ENCODE peak calls at places on chromosomes 7 and 10, in four cellular contexts. H is CD4-positive, CD25-positive, alpha-beta regulatory T cell; Q is GM23248; W is tibial nerve. F is an unnamed sample.

GRCh38 chr7:111083423-111083822 is 7.5 kb upstream of the LRRN3 start:
- DNase-seq in H (peak; percentile 75), W (no peak), Q (peak; percentile 71), F (no peak)

GRCh38 chr7:457814-458510 is 61.7 kb downstream of the PDGFA start:
- DNase-seq in H (no peak), Q (no peak), W (no peak), F (no peak)

GRCh38 chr10:76582536-76582935 is 1055.1 kb downstream of the KCNMA1 start:
- DNase-seq in Q (peak; percentile 20), H (no peak), W (no peak), F (no peak)

GRCh38 chr7:101792051-101792651 is 25.3 kb upstream of the CUX1 start:
- DNase-seq in H (no peak), W (peak; percentile 63), Q (peak; percentile 86), F (no peak)

GRCh38 chr10:31319602-31320178 is 674 bp downstream of the ZEB1 start:
- DNase-seq in H (no peak), Q (no peak), W (no peak), F (no peak)

GRCh38 chr7:157644946-157645345 is 308.1 kb downstream of the DNAJB6 start:
- DNase-seq in Q (no peak), H (no peak), W (no peak), F (no peak)

GRCh38 chr10:54904833-54905232 is 103.8 kb upstream of the PCDH15 start:
- DNase-seq in H (no peak), Q (no peak), W (no peak), F (no peak)

GRCh38 chr7:74665296-74665938 is 7.9 kb downstream of the GTF2I start:
- DNase-seq in W (no peak), H (no peak), Q (no peak), F (no peak)

GRCh38 chr10:124733566-124734245 is 10.5 kb downstream of the FAM53B start:
- DNase-seq in Q (no peak), H (no peak), W (no peak), F (no peak)

GRCh38 chr7:77570330-77571011 is 33.4 kb downstream of the PTPN12 start:
- DNase-seq in H (no peak), Q (peak; percentile 88), W (no peak), F (no peak)

GRCh38 chr7:99459087-99459486 is 6.9 kb downstream of the ATP5MF start:
- DNase-seq in W (no peak), H (peak; percentile 11), Q (peak; percentile 57), F (no peak)

GRCh38 chr10:77328272-77328816 is 309.3 kb downstream of the KCNMA1 start:
- DNase-seq in W (no peak), Q (peak; percentile 64), H (no peak), F (no peak)

GRCh38 chr10:110337906-110338305 is 33.2 kb upstream of the SMNDC1 start:
- DNase-seq in W (no peak), Q (peak; percentile 71), H (no peak), F (no peak)

GRCh38 chr10:103881420-103882284 is 26.3 kb upstream of the SH3PXD2A start:
- DNase-seq in W (no peak), Q (no peak), H (no peak), F (no peak)

GRCh38 chr7:26083113-26083512 is 68.9 kb upstream of the NFE2L3 start:
- DNase-seq in Q (peak; percentile 13), W (no peak), H (no peak), F (no peak)

GRCh38 chr10:90859321-90859751 is 1.5 kb upstream of the HTR7 start:
- DNase-seq in Q (peak; percentile 86), W (no peak), H (no peak), F (no peak)

GRCh38 chr10:133276435-133277201 is at the start of gene ADAM8:
- DNase-seq in W (no peak), Q (peak; percentile 59), H (peak; percentile 57), F (no peak)

GRCh38 chr7:152512711-152513110 is 76.9 kb upstream of the KMT2C start:
- DNase-seq in H (peak; percentile 20), Q (no peak), W (no peak), F (no peak)

GRCh38 chr10:112214335-112214941 is 30.9 kb upstream of the GPAM start:
- DNase-seq in H (no peak), W (no peak), Q (no peak), F (no peak)

GRCh38 chr7:84188811-84189405 is 5.7 kb downstream of the SEMA3A start:
- DNase-seq in H (no peak), Q (peak; percentile 46), W (no peak), F (no peak)

DNA sequence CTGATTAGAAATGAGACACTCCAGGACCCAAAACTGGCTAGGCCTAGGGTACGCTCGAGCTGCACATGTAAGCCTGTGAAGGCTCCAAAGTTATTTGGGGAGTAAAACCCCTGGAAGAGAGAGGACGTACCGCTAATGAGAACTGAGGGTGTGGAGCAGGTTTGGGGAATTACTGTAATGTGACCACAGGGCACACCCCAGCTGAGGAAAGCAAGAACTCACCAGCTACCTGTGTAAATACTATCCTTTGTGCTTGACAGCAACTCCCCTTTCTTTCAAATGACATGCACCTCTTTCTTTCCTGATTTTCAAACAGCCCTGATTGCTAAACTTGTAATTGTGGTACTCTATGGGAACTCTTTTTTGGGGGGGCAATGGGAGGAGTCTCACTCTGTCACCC is 147.2 kb downstream of the JAZF1 start:
- DNase-seq in Q (no peak), W (no peak), H (no peak), F (no peak)
- H3K27ac ChIP-seq in Q (no peak overlapping the region), W (no peak overlapping the region), H (no peak overlapping the region), F (no peak overlapping the region)

DNA sequence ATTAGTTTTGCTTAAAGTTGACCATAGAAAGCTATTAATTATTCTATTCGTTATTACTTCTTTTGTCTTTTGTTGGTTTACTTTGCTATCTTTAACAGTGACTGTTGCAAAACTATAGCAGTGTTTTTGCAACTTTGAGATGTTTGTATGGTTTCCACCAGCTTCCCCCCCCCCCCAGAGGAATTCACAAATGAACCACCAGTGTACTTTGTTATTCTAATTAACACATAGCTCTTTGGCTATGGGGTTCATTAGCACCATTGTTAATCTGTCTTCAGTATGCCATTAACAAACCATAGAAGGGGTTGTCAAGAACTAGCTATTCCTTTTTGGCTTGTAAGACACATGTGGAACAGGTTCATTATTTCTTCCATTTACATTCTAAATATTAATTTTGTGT is 3.0 kb downstream of the LRGUK start:
- DNase-seq in H (no peak), W (no peak), Q (no peak), F (no peak)
- H3K27ac ChIP-seq in H (no peak overlapping the region), W (no peak overlapping the region), Q (no peak overlapping the region), F (no peak overlapping the region)

DNA sequence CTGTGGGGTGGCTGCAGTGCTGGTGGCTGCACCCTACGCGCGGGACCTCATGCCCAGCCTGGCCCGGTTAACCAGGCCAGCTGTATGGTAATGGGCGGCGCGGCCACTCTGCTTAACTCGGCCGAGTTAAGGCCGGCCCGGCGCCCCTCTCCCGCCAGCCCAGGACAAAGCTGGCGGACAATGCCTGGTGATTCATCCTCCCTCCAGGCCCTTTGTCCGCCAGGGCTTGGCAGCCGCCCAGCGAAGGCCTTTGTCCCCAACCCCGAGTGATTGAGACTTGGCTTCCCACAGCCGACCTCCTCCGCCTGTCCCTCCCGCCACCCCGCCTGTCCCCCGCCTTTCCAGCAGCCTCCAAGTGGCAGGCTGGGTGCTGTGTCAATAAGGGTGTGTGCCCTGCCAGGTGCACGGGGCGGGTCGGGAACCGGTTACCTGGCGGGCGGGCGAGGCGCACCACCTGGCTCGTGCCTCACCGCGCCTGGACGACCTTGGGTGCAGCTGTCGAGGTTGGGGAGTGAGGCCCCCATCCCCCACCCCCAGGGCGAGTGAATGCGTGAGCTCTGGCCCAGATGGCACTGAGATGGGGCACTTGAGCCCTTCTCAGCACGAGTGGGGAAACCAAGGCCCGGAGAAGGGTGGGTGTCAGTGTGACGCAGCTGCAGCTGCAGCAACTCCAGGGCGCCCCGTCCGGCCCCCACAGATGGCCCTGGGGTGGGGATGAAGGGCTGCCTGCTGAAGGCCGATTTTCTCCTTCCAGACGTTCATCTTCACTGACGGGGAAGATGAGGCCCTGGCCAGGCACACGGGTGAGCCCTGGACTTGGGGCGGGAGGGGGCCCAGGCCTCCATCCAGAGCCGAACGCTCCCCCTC is 4.6 kb downstream of the LFNG start:
- DNase-seq in H (no peak), W (no peak), Q (peak; percentile 61), F (peak; percentile 88)
- H3K27ac ChIP-seq in H (peak overlapping the region; percentile 83), W (peak overlapping the region; percentile 40), Q (no peak overlapping the region), F (peak overlapping the region; percentile 74)

GRCh38 chr10:78432582-78432981 is 398.9 kb downstream of the RPS24 start:
- DNase-seq in Q (no peak), H (no peak), W (peak; percentile 64), F (no peak)
- H3K27ac ChIP-seq in Q (no peak overlapping the region), H (no peak overlapping the region), W (no peak overlapping the region), F (no peak overlapping the region)

GRCh38 chr7:14446829-14447228 is 455.7 kb downstream of the DGKB start:
- DNase-seq in W (no peak), H (no peak), Q (no peak), F (no peak)
- H3K27ac ChIP-seq in W (no peak overlapping the region), H (no peak overlapping the region), Q (no peak overlapping the region), F (no peak overlapping the region)

GRCh38 chr10:114071188-114071587 is 27.5 kb downstream of the ADRB1 start:
- DNase-seq in W (no peak), H (no peak), Q (no peak), F (no peak)

GRCh38 chr10:114070710-114071109 is 27.0 kb downstream of the ADRB1 start:
- DNase-seq in Q (no peak), H (no peak), W (no peak), F (no peak)

GRCh38 chr10:114064151-114065045 is 20.7 kb downstream of the ADRB1 start:
- DNase-seq in Q (no peak), W (no peak), H (no peak), F (no peak)

GRCh38 chr10:114073787-114074186 is 30.1 kb downstream of the ADRB1 start:
- DNase-seq in W (no peak), Q (no peak), H (peak; percentile 12), F (no peak)

GRCh38 chr10:114068054-114068707 is 24.5 kb downstream of the ADRB1 start:
- DNase-seq in H (no peak), W (no peak), Q (peak; percentile 27), F (no peak)
- H3K27ac ChIP-seq in H (no peak overlapping the region), W (no peak overlapping the region), Q (no peak overlapping the region), F (no peak overlapping the region)

F was measured in substantia nigra.